ENCODE peak calls at places on chromosomes 7 and 10, in six cellular contexts. T, M, V, R, G and D are unnamed samples. For H3K4me1, the result is how much of the 10 kb centered on the place peaks cover.

GRCh38 chr7:149725426-149725821 is 48.0 kb downstream of the ZNF467 start:
- DNase-seq in G (no peak), T (no peak), M (peak), R (no peak), V (no peak), D (no peak)

GRCh38 chr7:2040893-2041270 is 191.9 kb downstream of the MAD1L1 start:
- DNase-seq in V (no peak), G (no peak), T (no peak), R (peak), M (peak), D (no peak)

GRCh38 chr7:130942211-130942964 is 208.4 kb upstream of the KLF14 start:
- DNase-seq in V (peak), M (no peak), T (no peak), G (peak), R (no peak), D (peak)

GRCh38 chr10:22230331-22230833 is 12.6 kb upstream of the EBLN1 start:
- DNase-seq in R (no peak), M (no peak), G (no peak), V (no peak), T (no peak), D (no peak)

GRCh38 chr7:2173184-2173827 is 59.4 kb downstream of the MAD1L1 start:
- DNase-seq in V (no peak), T (no peak), R (no peak), G (no peak), M (no peak), D (no peak)

GRCh38 chr10:9596368-9596920 is 1421.2 kb upstream of the CELF2 start:
- DNase-seq in V (no peak), T (no peak), R (no peak), M (no peak), G (no peak), D (no peak)

GRCh38 chr10:51341216-51341615 is 266.9 kb downstream of the PRKG1 start:
- DNase-seq in M (no peak), V (no peak), R (no peak), T (no peak), G (no peak), D (no peak)

GRCh38 chr10:88389456-88389855 is 193.7 kb downstream of the RNLS start:
- DNase-seq in V (peak), M (no peak), G (peak), T (no peak), R (no peak), D (no peak)

GRCh38 chr7:37312608-37313007 is 136.1 kb downstream of the ELMO1 start:
- DNase-seq in V (no peak), G (no peak), T (no peak), R (no peak), M (no peak), D (no peak)

GRCh38 chr10:24168258-24169170 is 40.4 kb upstream of the KIAA1217 start:
- DNase-seq in T (no peak), G (no peak), R (no peak), V (no peak), M (no peak), D (no peak)

GRCh38 chr10:109912335-109913282 is 10.7 kb downstream of the XPNPEP1 start:
- DNase-seq in M (no peak), G (no peak), R (no peak), T (no peak), V (no peak), D (no peak)

GRCh38 chr7:92778972-92779371 is 57.4 kb downstream of the CDK6 start:
- DNase-seq in V (no peak), G (peak), T (no peak), R (peak), M (peak), D (no peak)

GRCh38 chr10:14567421-14567820 is 207.3 kb downstream of the FAM107B start:
- DNase-seq in V (peak), G (no peak), R (no peak), T (no peak), M (no peak), D (no peak)
- H3K4me1 ChIP-seq in V (half or more), G (under half), R (under half), T (under half), M (under half), D (under half)

GRCh38 chr7:30249986-30250774 is 34.2 kb upstream of the ZNRF2 start:
- DNase-seq in V (no peak), T (no peak), R (no peak), M (no peak), G (no peak), D (no peak)
- TF ChIP-seq POLR2AphosphoS5 in V (no peak), T (no peak), R (no peak), M (no peak), G (no peak), D (no peak)

GRCh38 chr7:100098913-100099312 is 2.3 kb downstream of the MCM7 start:
- DNase-seq in V (no peak), T (no peak), R (no peak), G (no peak), M (no peak), D (no peak)

GRCh38 chr7:100099452-100099851 is 1.7 kb downstream of the MCM7 start:
- DNase-seq in G (no peak), R (no peak), T (no peak), V (no peak), M (no peak), D (no peak)

GRCh38 chr7:100100420-100101015 is 679 bp downstream of the MCM7 start:
- DNase-seq in G (peak), M (peak), V (peak), T (no peak), R (peak), D (peak)

GRCh38 chr7:100102950-100103840 is 1.8 kb downstream of the AP4M1 start:
- DNase-seq in V (no peak), R (no peak), G (no peak), M (no peak), T (no peak), D (no peak)

GRCh38 chr7:100101016-100101862 is at the start of the genes AP4M1 and MCM7:
- DNase-seq in M (peak), V (peak), R (peak), G (peak), T (peak), D (peak)
- TF ChIP-seq POLR2A in M (no peak), V (peak), R (no peak), G (no peak), T (no peak), D (peak)

GRCh38 chr10:12793106-12793505 is 208.4 kb downstream of the CCDC3 start:
- DNase-seq in G (no peak), M (no peak), T (no peak), R (no peak), V (peak), D (no peak)
- H3K4me1 ChIP-seq in G (under half), M (under half), T (under half), R (under half), V (under half), D (under half)

GRCh38 chr10:983951-984705 is 4.1 kb upstream of the GTPBP4 start:
- DNase-seq in M (no peak), V (peak), G (no peak), R (no peak), T (no peak), D (no peak)
- TF ChIP-seq POLR2AphosphoS5 in M (no peak), V (no peak), G (no peak), R (no peak), T (no peak), D (no peak)

DNA sequence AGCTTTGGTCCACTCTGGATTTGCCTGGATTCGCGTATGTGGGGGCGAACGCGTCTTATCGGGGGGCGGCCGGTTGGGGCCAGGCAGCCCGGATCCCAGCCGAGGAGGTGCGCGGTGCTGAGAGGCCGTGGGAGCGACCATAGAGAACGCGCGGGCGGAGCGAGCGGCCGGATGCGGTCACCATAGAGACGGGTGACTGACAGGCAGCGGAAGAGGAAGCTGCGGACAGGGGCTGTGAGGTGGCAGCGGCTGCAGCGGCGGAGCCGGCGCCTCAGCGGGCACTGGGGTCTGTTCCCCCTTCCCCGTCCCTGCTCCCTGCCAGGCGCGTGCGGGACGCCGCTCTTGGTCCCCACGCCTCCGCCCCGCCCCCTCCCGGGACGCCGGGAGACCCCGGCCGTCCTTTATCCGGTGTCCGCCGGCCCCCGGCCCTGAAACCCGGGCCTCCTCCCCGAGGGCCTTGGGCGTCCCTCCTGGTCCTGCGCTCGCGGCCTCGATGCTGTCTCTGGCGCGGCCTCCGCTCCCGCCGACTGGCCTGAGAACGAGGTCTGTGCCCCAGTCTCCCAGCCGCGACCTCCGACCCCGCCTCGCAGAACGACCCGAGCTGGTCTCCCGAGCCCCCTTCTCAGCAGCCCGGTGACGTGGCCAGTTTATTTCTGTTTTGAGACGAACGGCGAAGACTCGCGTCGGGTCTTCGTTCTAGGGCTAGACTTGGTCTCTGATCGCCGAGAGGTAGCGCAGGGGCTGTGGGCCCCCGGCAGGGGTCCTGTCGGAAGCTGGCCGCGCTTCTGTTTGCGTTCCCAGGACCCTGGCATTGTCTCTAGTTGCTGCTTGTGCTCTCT is at the start of gene CHPF2:
- DNase-seq in R (peak), G (peak), T (no peak), V (peak), M (peak), D (peak)
- TF ChIP-seq POLR2A in R (no peak), G (peak), T (no peak), V (peak), M (peak), D (peak)

DNA sequence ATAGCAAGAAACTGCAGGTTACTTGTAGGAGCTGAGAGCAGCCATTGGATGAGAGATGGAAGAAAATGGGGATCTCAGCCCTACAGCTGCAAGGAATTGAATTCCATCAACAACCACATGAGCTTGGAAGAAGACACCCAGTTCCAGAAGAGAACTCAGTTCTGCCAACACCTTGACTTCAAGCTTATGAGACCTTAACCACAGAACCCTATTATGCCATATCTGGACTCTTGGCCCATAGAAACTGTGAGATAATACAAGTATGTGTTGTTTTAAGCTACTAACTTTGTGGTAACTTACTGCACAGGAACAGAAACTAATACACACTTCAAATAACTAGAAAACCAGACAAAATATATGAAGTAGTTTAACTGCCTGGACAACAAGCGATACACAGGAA is 212.4 kb upstream of the CACNA2D1 start:
- DNase-seq in R (no peak), G (no peak), M (no peak), V (no peak), T (no peak), D (no peak)
- H3K4me1 ChIP-seq in R (under half), G (under half), M (under half), V (under half), T (under half), D (under half)